ENCODE peak calls at places on chromosomes 12 and 14, in nine cellular contexts. M is IMR-90, D is breast epithelium, O is tibial artery, Z is cardiac muscle cell, E is A549, L is suprapubic skin, A is left ventricle myocardium inferior, I is HCT116. B is an unnamed sample. For H3K4me1 and H3K9me3, the result is how much of the 10 kb centered on the place peaks cover.

GRCh38 chr12:70994217-70994788 is 73.8 kb upstream of the PTPRR start:
- DNase-seq in I (no peak), E (no peak), L (no peak), D (no peak), A (no peak), M (peak), Z (peak), O (no peak), B (no peak)

GRCh38 chr14:58690801-58691516 is 53.2 kb downstream of the DACT1 start:
- DNase-seq in Z (no peak), O (no peak), A (no peak), L (no peak), M (no peak), E (no peak), I (no peak), D (no peak), B (no peak)

GRCh38 chr14:57464013-57464730 is 29.5 kb downstream of the CCDC198 start:
- DNase-seq in I (no peak), M (no peak), A (no peak), Z (no peak), L (no peak), E (peak), O (no peak), D (no peak), B (no peak)

GRCh38 chr12:114869091-114869834 is 185.3 kb upstream of the TBX3 start:
- DNase-seq in M (peak), L (no peak), E (peak), D (no peak), A (no peak), I (no peak), Z (peak), O (no peak), B (peak)

GRCh38 chr12:47868041-47868440 is 36.8 kb downstream of the VDR start:
- DNase-seq in Z (no peak), A (no peak), E (no peak), L (no peak), M (no peak), O (no peak), D (no peak), I (no peak), B (no peak)

GRCh38 chr14:44833376-44833775 is 128.4 kb downstream of the KLHL28 start:
- DNase-seq in A (no peak), Z (peak), E (peak), O (no peak), I (peak), M (peak), L (no peak), D (no peak), B (no peak)

GRCh38 chr14:93120522-93120921 is 4.8 kb upstream of the ITPK1 start:
- DNase-seq in I (no peak), E (no peak), L (no peak), D (no peak), O (no peak), Z (no peak), A (no peak), M (no peak), B (no peak)

GRCh38 chr14:80638620-80639215 is 302.8 kb downstream of the CEP128 start:
- DNase-seq in M (peak), L (no peak), E (peak), Z (peak), D (no peak), I (peak), O (no peak), A (no peak), B (no peak)

GRCh38 chr14:100896369-100897060 is 7.0 kb downstream of the RTL1 start:
- DNase-seq in E (no peak), M (no peak), A (no peak), L (no peak), Z (no peak), I (no peak), O (peak), D (peak), B (no peak)

GRCh38 chr14:58814476-58814875 is 176.7 kb downstream of the DACT1 start:
- DNase-seq in Z (no peak), L (no peak), E (no peak), A (no peak), O (no peak), I (no peak), D (no peak), M (no peak), B (no peak)

GRCh38 chr12:93137656-93138612 is 208.8 kb upstream of the EEA1 start:
- DNase-seq in A (no peak), I (peak), Z (peak), M (peak), E (peak), L (no peak), D (no peak), O (no peak), B (no peak)

GRCh38 chr14:100176811-100177327 is 17.4 kb upstream of the DEGS2 start:
- DNase-seq in E (no peak), L (no peak), D (no peak), A (no peak), I (no peak), O (no peak), M (no peak), Z (no peak), B (no peak)

GRCh38 chr12:11749943-11750690 is 100.6 kb downstream of the ETV6 start:
- DNase-seq in Z (no peak), M (no peak), I (no peak), E (no peak), D (no peak), L (no peak), A (peak), O (no peak), B (no peak)

GRCh38 chr12:38892090-38892786 is 13.2 kb downstream of the CPNE8 start:
- DNase-seq in A (no peak), Z (peak), D (no peak), E (peak), L (no peak), M (no peak), I (no peak), O (no peak), B (peak)

GRCh38 chr14:89267656-89268055 is 149.4 kb downstream of the FOXN3 start:
- DNase-seq in A (no peak), L (no peak), D (no peak), M (no peak), I (no peak), O (peak), Z (no peak), E (no peak), B (no peak)

GRCh38 chr12:110501378-110501721 is 561 bp downstream of the VPS29 start:
- DNase-seq in O (peak), L (no peak), E (peak), M (peak), A (no peak), D (no peak), I (no peak), Z (peak), B (no peak)

GRCh38 chr12:92253301-92253700 is 107.7 kb upstream of the BTG1 start:
- DNase-seq in Z (no peak), L (no peak), O (no peak), M (peak), A (no peak), E (no peak), I (no peak), D (no peak), B (no peak)

GRCh38 chr12:66648336-66648735 is 30.5 kb downstream of the GRIP1 start:
- DNase-seq in E (no peak), M (peak), Z (peak), L (no peak), I (no peak), D (no peak), A (no peak), O (no peak), B (no peak)

GRCh38 chr12:121754836-121755235 is 38.7 kb downstream of the RHOF start:
- DNase-seq in M (no peak), Z (no peak), D (no peak), L (no peak), O (no peak), I (no peak), E (no peak), A (no peak), B (no peak)

GRCh38 chr12:116346751-116347150 is 69.3 kb upstream of the MED13L start:
- DNase-seq in Z (peak), E (peak), D (no peak), L (peak), M (peak), O (no peak), A (no peak), I (no peak), B (no peak)

GRCh38 chr12:12661086-12661485 is 34.9 kb downstream of the GPR19 start:
- DNase-seq in M (peak), E (no peak), O (no peak), I (no peak), Z (peak), D (no peak), A (no peak), L (no peak), B (no peak)

GRCh38 chr12:12903642-12904609 is 12.6 kb downstream of the GPRC5A start:
- DNase-seq in M (no peak), L (no peak), Z (no peak), I (peak), A (no peak), E (no peak), O (peak), D (no peak), B (peak)

GRCh38 chr12:109433618-109434017 is 43.5 kb downstream of the KCTD10 start:
- DNase-seq in D (no peak), M (no peak), E (no peak), O (no peak), Z (no peak), L (no peak), A (peak), I (no peak), B (peak)

GRCh38 chr12:40325349-40325960 is 100.7 kb downstream of the LRRK2 start:
- DNase-seq in A (no peak), E (peak), M (peak), Z (peak), D (no peak), L (no peak), I (peak), O (no peak), B (peak)

GRCh38 chr14:79668941-79669340 is 542.4 kb downstream of the DIO2 start:
- DNase-seq in D (no peak), M (no peak), A (no peak), E (no peak), Z (no peak), I (no peak), L (no peak), O (no peak), B (no peak)

GRCh38 chr12:95838125-95838524 is 20.6 kb upstream of the SNRPF start:
- DNase-seq in L (no peak), O (no peak), E (peak), A (no peak), Z (peak), I (no peak), D (no peak), M (peak), B (no peak)

GRCh38 chr12:121423253-121423652 is 23.3 kb downstream of the RNF34 start:
- DNase-seq in M (no peak), L (no peak), D (no peak), I (no peak), Z (no peak), A (no peak), E (no peak), O (no peak), B (no peak)

GRCh38 chr14:38279556-38279955 is 23.7 kb upstream of the CLEC14A start:
- DNase-seq in E (no peak), L (no peak), D (no peak), O (no peak), M (no peak), I (no peak), Z (no peak), A (no peak), B (no peak)

GRCh38 chr12:57611116-57611809 is at the start of gene ARHGEF25:
- DNase-seq in A (peak), E (peak), O (peak), D (no peak), Z (peak), I (no peak), L (no peak), M (peak), B (peak)

GRCh38 chr12:3496964-3497363 is 6.0 kb downstream of the PRMT8 start:
- DNase-seq in M (no peak), A (no peak), O (no peak), E (peak), I (peak), L (no peak), D (no peak), Z (no peak), B (peak)

GRCh38 chr14:89165189-89165809 is 251.7 kb downstream of the FOXN3 start:
- DNase-seq in Z (peak), D (no peak), E (no peak), A (no peak), I (no peak), O (no peak), M (no peak), L (no peak), B (no peak)

GRCh38 chr14:88422919-88423318 is 37.5 kb downstream of the SPATA7 start:
- DNase-seq in A (no peak), D (no peak), Z (peak), O (no peak), E (no peak), I (no peak), L (no peak), M (peak), B (no peak)

GRCh38 chr12:46524778-46525177 is 152.2 kb upstream of the SLC38A2 start:
- DNase-seq in O (peak), A (peak), I (no peak), Z (peak), D (no peak), E (peak), L (peak), M (peak), B (no peak)

GRCh38 chr14:93536945-93537344 is 106.2 kb downstream of the UNC79 start:
- DNase-seq in I (peak), M (no peak), L (no peak), E (peak), A (no peak), Z (no peak), D (no peak), O (no peak), B (no peak)

GRCh38 chr12:123083661-123084571 is 67.0 kb downstream of the PITPNM2 start:
- DNase-seq in E (no peak), L (no peak), A (no peak), I (no peak), D (no peak), O (no peak), M (no peak), Z (no peak), B (no peak)

GRCh38 chr14:75293920-75294648 is 15.5 kb downstream of the FOS start:
- DNase-seq in A (peak), Z (peak), L (peak), E (peak), D (peak), M (peak), I (peak), O (peak), B (peak)

GRCh38 chr14:75295491-75296338 is 17.1 kb downstream of the FOS start:
- DNase-seq in I (no peak), E (peak), O (peak), M (peak), Z (peak), D (peak), L (peak), A (peak), B (peak)

GRCh38 chr14:75295061-75295461 is 16.4 kb downstream of the FOS start:
- DNase-seq in D (no peak), E (peak), O (peak), M (peak), I (no peak), L (peak), A (peak), Z (peak), B (peak)

GRCh38 chr14:75292886-75293285 is 14.3 kb downstream of the FOS start:
- DNase-seq in A (no peak), Z (no peak), D (no peak), O (peak), I (no peak), E (no peak), L (peak), M (no peak), B (no peak)

GRCh38 chr14:75294649-75295033 is 16.0 kb downstream of the FOS start:
- DNase-seq in A (no peak), D (no peak), M (no peak), I (no peak), E (peak), O (no peak), Z (no peak), L (no peak), B (no peak)
- TF ChIP-seq CTCF in A (no peak), D (no peak), M (peak), I (no peak), E (no peak), O (no peak), Z (no peak), L (no peak), B (no peak)

GRCh38 chr14:69617796-69618195 is 6.4 kb downstream of the SUSD6 start:
- DNase-seq in E (no peak), L (no peak), O (no peak), I (no peak), Z (no peak), M (no peak), A (no peak), D (no peak), B (no peak)

GRCh38 chr14:69613312-69614073 is 2.1 kb downstream of the SUSD6 start:
- DNase-seq in M (no peak), O (no peak), Z (no peak), D (no peak), I (no peak), E (no peak), L (no peak), A (no peak), B (no peak)

GRCh38 chr14:69616408-69616773 is 5.0 kb downstream of the SUSD6 start:
- DNase-seq in Z (no peak), M (no peak), E (no peak), O (no peak), I (no peak), L (no peak), A (no peak), D (no peak), B (no peak)

GRCh38 chr14:69614592-69614991 is 3.2 kb downstream of the SUSD6 start:
- DNase-seq in I (no peak), Z (no peak), O (peak), L (no peak), E (no peak), D (no peak), A (peak), M (no peak), B (no peak)

DNA sequence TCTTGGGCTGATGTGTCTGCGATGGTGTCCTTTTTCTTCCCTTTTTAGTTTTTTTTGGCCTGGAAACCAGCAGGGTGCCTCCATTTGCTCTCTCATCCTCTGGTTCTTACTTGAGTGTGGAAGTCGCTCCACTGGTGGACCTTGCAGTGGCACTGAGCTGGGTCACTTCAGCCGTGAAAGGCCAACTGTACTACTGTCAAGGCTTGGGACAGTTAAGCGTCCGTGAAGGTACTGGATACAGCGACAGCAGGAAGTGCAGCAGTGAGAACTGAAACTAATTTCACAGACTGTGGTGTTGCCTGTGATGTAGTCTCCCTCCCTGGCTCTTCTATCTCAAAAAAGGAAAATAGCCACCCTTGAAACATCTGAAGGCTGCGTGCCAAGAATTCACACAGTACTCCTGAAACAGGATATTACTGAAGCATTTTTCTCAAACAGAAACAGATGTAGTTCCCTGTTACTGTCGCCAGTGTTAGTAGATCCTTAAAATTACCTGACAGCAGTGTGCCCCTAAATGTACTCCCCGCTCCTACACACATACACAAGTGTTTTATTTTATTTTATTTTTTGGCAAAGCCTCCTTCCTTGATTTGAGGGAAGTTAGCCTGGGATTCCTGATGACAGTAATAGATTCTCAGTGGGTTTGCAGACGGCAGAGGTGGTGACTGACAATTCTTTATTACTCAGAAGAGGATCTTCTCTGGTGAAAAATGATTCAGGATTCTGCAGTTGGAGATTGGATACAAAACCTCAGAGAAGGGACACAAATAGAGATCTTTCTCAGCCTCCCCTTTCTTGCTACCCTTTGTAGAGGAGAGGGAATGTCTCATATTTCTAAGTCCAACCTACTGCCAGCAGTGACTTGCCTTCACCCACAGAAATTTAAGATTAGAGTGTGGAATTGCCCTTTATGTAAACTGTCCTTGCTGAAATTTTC is 4.3 kb downstream of the SUSD6 start:
- DNase-seq in E (no peak), M (peak), I (no peak), O (peak), A (no peak), D (no peak), L (no peak), Z (peak), B (no peak)
- H3K4me1 ChIP-seq in E (under half), M (under half), I (under half), O (half or more), A (half or more), D (under half), L (half or more), Z (under half), B (under half)

DNA sequence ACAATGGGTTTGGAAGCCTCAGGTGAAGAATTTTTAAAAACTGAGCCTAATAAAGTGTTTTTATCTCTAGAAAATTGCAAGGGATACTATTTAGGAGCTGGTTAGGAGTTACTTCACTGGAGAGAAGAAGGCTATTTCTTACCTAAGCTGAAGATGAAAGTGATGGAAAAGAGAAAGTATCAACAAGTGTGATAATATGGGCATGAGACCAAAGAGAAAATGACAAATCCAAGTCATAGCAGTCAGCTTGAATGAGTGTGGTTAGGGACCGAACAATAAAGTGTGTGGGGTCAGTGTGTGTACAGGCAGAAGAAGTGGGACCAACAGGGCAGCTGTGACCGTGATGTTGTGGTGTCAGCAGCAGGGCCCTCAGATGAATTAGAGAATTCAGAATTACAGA is 24.2 kb upstream of the ADAMTS20 start:
- DNase-seq in I (no peak), Z (no peak), O (no peak), L (no peak), D (no peak), E (no peak), M (no peak), A (no peak), B (no peak)
- H3K9me3 ChIP-seq in I (under half), Z (under half), O (under half), L (under half), D (under half), E (under half), M (under half), A (under half), B (under half)

GRCh38 chr12:43733687-43734086 is 24.9 kb downstream of the PUS7L start:
- DNase-seq in D (no peak), E (no peak), I (no peak), L (no peak), Z (no peak), O (no peak), M (no peak), A (no peak), B (no peak)
- TF ChIP-seq CTCF in D (no peak), E (no peak), I (no peak), L (no peak), Z (peak), O (no peak), M (no peak), A (no peak), B (no peak)

DNA sequence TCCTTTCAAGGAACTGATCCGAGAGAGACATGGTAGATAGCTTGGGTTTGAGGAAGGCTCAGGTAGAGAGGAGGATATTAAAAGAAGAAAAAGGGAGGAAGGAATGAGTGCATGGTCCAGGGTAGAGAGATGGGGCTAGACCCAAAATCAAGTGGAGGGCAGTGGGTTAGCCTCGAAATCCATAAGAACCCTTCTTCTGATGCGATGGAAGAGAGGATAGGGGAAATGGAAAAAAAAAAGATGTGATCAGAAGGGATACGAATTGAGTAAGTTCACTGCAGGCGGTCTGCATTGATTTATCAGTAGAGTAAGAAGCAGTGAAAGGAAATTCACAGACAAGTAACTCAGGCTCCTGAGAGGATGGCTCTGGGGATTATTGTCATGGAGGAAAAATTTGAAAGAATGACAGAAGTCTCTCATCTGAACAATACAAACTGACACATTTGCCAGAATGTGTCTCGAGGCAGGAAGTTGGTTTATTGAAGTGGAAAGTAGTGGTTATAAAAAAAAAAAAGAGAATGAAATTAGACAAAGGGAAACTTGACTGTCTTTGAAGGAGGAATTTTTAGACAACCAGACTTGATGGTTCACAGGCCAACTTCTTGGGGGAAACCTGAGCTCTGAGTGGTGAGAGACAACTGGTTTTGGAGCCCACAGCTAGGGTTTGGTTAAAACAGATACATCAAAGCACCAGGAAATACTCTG is 10.2 kb downstream of the PPFIBP1 start:
- DNase-seq in D (no peak), O (no peak), A (no peak), E (no peak), L (no peak), I (no peak), Z (no peak), M (no peak), B (no peak)
- H3K4me1 ChIP-seq in D (under half), O (under half), A (half or more), E (under half), L (under half), I (under half), Z (under half), M (under half), B (under half)